ENCODE peak calls at places on chromosomes 3 and 15, in six cellular contexts. Q is upper lobe of left lung, Z is heart right ventricle, Y is AG04450, C is HCT116, P is cardiac muscle cell. M is an unnamed sample.

GRCh38 chr3:25426408-25426807 is 1.7 kb upstream of the RARB start:
- DNase-seq in C (no peak), P (no peak), Z (peak; percentile 38), Q (no peak), Y (no peak), M (no peak)

GRCh38 chr3:33547101-33547500 is 106.9 kb upstream of the UBP1 start:
- DNase-seq in Q (no peak), P (no peak), Y (no peak), C (no peak), Z (no peak), M (no peak)

GRCh38 chr3:98545940-98546339 is 14.2 kb downstream of the GPR15 start:
- DNase-seq in C (no peak), Y (no peak), Q (no peak), Z (no peak), P (no peak), M (no peak)

GRCh38 chr3:110969229-110970211 is 102.1 kb upstream of the NECTIN3 start:
- DNase-seq in Z (no peak), C (no peak), Y (no peak), P (no peak), Q (peak; percentile 48), M (no peak)

GRCh38 chr15:88090406-88091085 is 166.0 kb downstream of the NTRK3 start:
- DNase-seq in Q (no peak), C (no peak), Y (no peak), P (peak; percentile 25), Z (peak; percentile 11), M (no peak)

GRCh38 chr3:11582123-11582968 is 61.4 kb downstream of the VGLL4 start:
- DNase-seq in Q (no peak), P (peak; percentile 94), Y (peak; percentile 75), Z (peak; percentile 82), C (no peak), M (no peak)

GRCh38 chr3:45596290-45596791 is 1.8 kb downstream of the LIMD1 start:
- DNase-seq in Z (no peak), C (no peak), Q (no peak), Y (no peak), P (no peak), M (no peak)

GRCh38 chr15:97316362-97316761 is 644.1 kb upstream of the ARRDC4 start:
- DNase-seq in P (no peak), C (no peak), Q (no peak), Y (no peak), Z (no peak), M (no peak)

GRCh38 chr15:56040081-56041035 is 46.9 kb upstream of the NEDD4 start:
- DNase-seq in Q (no peak), Y (peak; percentile 92), P (peak; percentile 96), C (peak; percentile 88), Z (peak; percentile 51), M (no peak)
- H3K27ac ChIP-seq in Q (peak overlapping the region; percentile 72), Y (peak overlapping the region; percentile 94), P (no peak overlapping the region), C (peak overlapping the region; percentile 52), Z (no peak overlapping the region), M (no peak overlapping the region)

GRCh38 chr3:109532257-109533216 is 195.2 kb upstream of the DPPA4 start:
- DNase-seq in Z (no peak), Y (peak; percentile 82), Q (no peak), P (peak; percentile 88), C (peak; percentile 72), M (peak; percentile 78)
- TF ChIP-seq CTCF in Z (peak; percentile 15), Y (peak; percentile 77), Q (no peak), P (peak; percentile 55), C (peak; percentile 70), M (peak; percentile 72)

GRCh38 chr3:12977117-12977808 is 96.0 kb downstream of the IQSEC1 start:
- DNase-seq in P (no peak), C (no peak), Z (no peak), Q (no peak), Y (no peak), M (no peak)
- H3K27ac ChIP-seq in P (no peak overlapping the region), C (no peak overlapping the region), Z (no peak overlapping the region), Q (no peak overlapping the region), Y (no peak overlapping the region), M (no peak overlapping the region)

GRCh38 chr15:75532413-75533250 is 46.5 kb downstream of the PTPN9 start:
- DNase-seq in Y (peak; percentile 70), Z (peak; percentile 85), Q (no peak), C (peak; percentile 49), P (peak; percentile 80), M (peak; percentile 41)
- TF ChIP-seq CTCF in Y (peak; percentile 38), Z (peak; percentile 56), Q (no peak), C (peak; percentile 57), P (peak; percentile 47), M (peak; percentile 61)

DNA sequence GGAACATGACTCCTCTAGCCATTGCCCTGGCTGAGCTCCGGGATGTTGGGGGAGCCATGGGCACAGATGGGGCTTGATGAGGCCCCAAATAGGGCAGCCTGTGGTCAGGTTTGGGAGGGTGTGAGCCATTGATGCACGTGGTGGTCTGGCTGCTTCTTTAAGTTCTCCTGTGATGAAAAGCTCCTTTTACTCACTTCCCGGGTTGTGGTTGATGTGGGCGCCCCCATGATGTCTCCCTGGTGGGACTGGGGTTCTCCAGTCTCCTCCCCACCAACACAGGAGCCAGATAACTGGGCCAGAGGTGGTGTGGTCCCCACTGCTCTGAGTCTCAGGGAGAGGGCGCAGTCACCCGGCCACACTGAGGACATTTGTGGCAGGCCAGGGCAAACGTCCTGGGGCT is 29.5 kb upstream of the DUSP7 start:
- DNase-seq in P (no peak), C (no peak), Y (no peak), Q (no peak), Z (no peak), M (no peak)
- H3K27ac ChIP-seq in P (no peak overlapping the region), C (no peak overlapping the region), Y (no peak overlapping the region), Q (no peak overlapping the region), Z (no peak overlapping the region), M (peak overlapping the region; percentile 72)

GRCh38 chr3:125679258-125679657 is 84.0 kb upstream of the OSBPL11 start:
- DNase-seq in Z (no peak), Y (no peak), C (no peak), Q (no peak), P (no peak), M (peak; percentile 36)
- TF ChIP-seq CTCF in Z (no peak), Y (no peak), C (no peak), Q (no peak), P (no peak), M (peak; percentile 36)

DNA sequence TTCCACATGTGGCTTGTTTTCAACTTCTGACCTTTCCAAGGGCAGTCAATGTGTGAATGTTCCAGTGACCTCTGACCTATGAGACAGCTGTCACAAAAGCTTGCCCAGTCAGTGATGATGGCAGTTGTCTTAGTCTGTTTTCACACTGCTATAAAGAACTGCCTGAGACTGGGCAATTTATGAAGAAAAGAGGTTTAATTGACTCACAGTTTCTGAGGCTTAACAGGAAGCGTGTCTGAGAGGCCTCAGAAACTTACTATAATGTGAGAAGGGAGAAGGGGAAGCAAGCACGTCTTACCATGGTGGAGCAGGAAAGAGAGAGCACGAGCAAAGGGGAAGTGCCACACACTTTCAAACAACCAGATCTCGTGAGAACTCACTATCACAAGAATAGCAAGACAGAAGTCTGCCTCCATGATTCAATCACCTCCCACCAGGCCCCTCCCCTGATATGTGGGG is 95.6 kb downstream of the ECT2 start:
- DNase-seq in Y (no peak), P (no peak), Z (no peak), C (no peak), Q (no peak), M (no peak)
- H3K27ac ChIP-seq in Y (no peak overlapping the region), P (no peak overlapping the region), Z (no peak overlapping the region), C (no peak overlapping the region), Q (no peak overlapping the region), M (no peak overlapping the region)

DNA sequence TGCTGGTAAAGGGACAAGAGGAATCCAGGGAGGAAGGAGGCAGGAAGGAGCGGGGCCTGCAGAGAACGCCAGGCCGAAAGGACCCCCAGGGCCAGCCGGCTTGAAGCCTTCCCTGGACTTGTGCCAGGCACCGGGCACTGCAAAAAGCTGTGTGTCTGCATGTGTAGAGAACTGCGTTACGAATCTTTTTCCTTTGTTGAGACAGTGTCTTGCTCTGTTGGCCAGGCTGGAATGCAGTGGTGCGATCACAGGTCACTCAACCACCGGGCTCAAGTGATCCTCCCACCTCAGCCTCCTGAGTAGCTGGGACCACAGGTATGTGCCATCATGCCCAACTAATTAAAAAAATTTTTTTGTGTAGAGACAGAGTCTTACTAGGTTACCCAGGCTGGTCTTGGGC is 17.0 kb upstream of the MUC4 start:
- DNase-seq in P (no peak), C (no peak), Y (no peak), Z (no peak), Q (no peak), M (no peak)
- TF ChIP-seq CTCF in P (no peak), C (no peak), Y (no peak), Z (no peak), Q (no peak), M (no peak)

DNA sequence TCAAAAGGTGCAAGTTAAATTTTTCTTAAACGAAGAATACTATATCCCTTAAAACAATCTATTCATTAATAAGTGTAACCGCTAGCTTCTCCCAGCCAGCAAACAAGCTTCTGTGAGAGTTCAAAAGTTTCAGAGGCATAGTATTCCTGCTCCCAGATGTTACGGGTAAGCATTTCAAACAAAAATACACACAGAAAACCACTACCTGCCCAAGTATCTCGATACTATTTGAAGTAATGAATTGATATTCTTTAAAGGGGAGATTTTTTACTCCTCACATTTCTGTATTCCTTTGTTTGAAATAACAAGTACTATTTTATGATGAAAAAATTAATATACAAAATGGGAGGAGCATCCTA is 1.5 kb downstream of the TJP1 start:
- DNase-seq in Y (no peak), Q (no peak), P (no peak), C (no peak), Z (no peak), M (no peak)
- H3K27ac ChIP-seq in Y (no peak overlapping the region), Q (peak overlapping the region; percentile 98), P (peak overlapping the region; percentile 99), C (peak overlapping the region; percentile 93), Z (peak overlapping the region; percentile 99), M (peak overlapping the region; percentile 77)

GRCh38 chr15:66923438-66923881 is 141.9 kb upstream of the SMAD3 start:
- DNase-seq in C (peak; percentile 37), Q (no peak), Y (no peak), Z (no peak), P (no peak), M (peak; percentile 79)
- TF ChIP-seq CTCF in C (peak; percentile 86), Q (no peak), Y (peak; percentile 46), Z (peak; percentile 29), P (peak; percentile 39), M (peak; percentile 93)

M was measured in WERI-Rb-1.